ENCODE peak calls at places on chromosomes 11 and 22, in four cellular contexts. R is HepG2, X is GM12878, Q is SK-N-SH. J is an unnamed sample.

GRCh38 chr22:19912236-19912999 is 29.2 kb upstream of the COMT start:
- DNase-seq in X (no peak), Q (no peak), R (no peak), J (no peak)

GRCh38 chr22:37196539-37197450 is 8.7 kb upstream of the C1QTNF6 start:
- DNase-seq in X (no peak), Q (peak), R (peak), J (peak)

GRCh38 chr22:27129266-27129665 is 471.9 kb downstream of the MIAT start:
- DNase-seq in Q (no peak), R (no peak), X (no peak), J (peak)

GRCh38 chr11:77211040-77211451 is 83.0 kb downstream of the MYO7A start:
- DNase-seq in X (no peak), R (no peak), Q (peak), J (no peak)

GRCh38 chr11:133579165-133580031 is 47.1 kb upstream of the OPCML start:
- DNase-seq in X (no peak), R (no peak), Q (peak), J (no peak)

GRCh38 chr22:48893288-48894063 is 934.2 kb downstream of the BRD1 start:
- DNase-seq in R (no peak), X (no peak), Q (no peak), J (no peak)

GRCh38 chr11:70853103-70853830 is 399.1 kb downstream of the SHANK2 start:
- DNase-seq in Q (no peak), R (no peak), X (no peak), J (no peak)

GRCh38 chr11:12502041-12502440 is 124.7 kb downstream of the PARVA start:
- DNase-seq in X (no peak), R (no peak), Q (no peak), J (no peak)

GRCh38 chr11:282171-282570 is 4.0 kb downstream of the NLRP6 start:
- DNase-seq in X (no peak), Q (peak), R (no peak), J (no peak)
- TF ChIP-seq PBX3 in X (no peak), Q (no peak), R (no peak), J (no peak)

GRCh38 chr11:114102993-114103896 is 43.7 kb downstream of the ZBTB16 start:
- DNase-seq in Q (no peak), R (peak), X (no peak), J (no peak)

GRCh38 chr11:114109206-114110090 is 49.9 kb downstream of the ZBTB16 start:
- DNase-seq in Q (no peak), X (no peak), R (no peak), J (no peak)

GRCh38 chr11:114110123-114110522 is 50.6 kb downstream of the ZBTB16 start:
- DNase-seq in R (no peak), Q (no peak), X (no peak), J (no peak)

GRCh38 chr11:114108501-114109205 is 49.1 kb downstream of the ZBTB16 start:
- DNase-seq in R (no peak), X (no peak), Q (no peak), J (no peak)

GRCh38 chr11:114106986-114107385 is 47.5 kb downstream of the ZBTB16 start:
- DNase-seq in Q (no peak), R (no peak), X (no peak), J (no peak)
- TF ChIP-seq USF2 in Q (no peak), R (no peak), X (no peak), J (no peak)

GRCh38 chr11:128018692-128019091 is 568.7 kb downstream of the ETS1 start:
- DNase-seq in Q (no peak), R (no peak), X (no peak), J (no peak)

GRCh38 chr11:128022761-128023160 is 564.6 kb downstream of the ETS1 start:
- DNase-seq in X (no peak), R (no peak), Q (no peak), J (no peak)

GRCh38 chr11:128021304-128022006 is 565.9 kb downstream of the ETS1 start:
- DNase-seq in Q (peak), X (no peak), R (no peak), J (no peak)

GRCh38 chr11:128026596-128026995 is 560.8 kb downstream of the ETS1 start:
- DNase-seq in R (no peak), Q (no peak), X (no peak), J (peak)

DNA sequence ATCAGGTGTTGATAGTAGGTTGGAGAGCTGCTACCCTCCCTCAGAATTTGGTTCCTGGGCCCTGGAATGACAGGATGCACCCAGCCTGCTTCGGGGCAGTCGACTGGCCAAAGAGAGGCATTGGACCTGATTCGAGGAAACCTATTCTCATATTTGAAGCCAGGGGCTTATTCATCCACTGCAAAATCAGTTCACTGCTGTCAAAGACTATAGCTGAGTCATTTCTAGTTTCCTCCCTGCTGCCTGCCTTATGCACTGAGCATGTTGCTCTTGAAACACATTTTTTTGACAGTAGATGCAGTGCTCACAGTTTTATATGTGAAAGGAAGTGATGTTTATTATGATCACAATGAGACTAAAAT is 565.4 kb downstream of the ETS1 start:
- DNase-seq in Q (no peak), R (no peak), X (no peak), J (no peak)
- TF ChIP-seq PBX3 in Q (no peak), R (no peak), X (no peak), J (no peak)

GRCh38 chr11:1916132-1916985 is 3.1 kb upstream of the TNNT3 start:
- DNase-seq in Q (no peak), R (no peak), X (peak), J (no peak)
- TF ChIP-seq USF2 in Q (no peak), R (no peak), X (no peak), J (no peak)

GRCh38 chr11:40293655-40294342 is 1165.7 kb downstream of the LRRC4C start:
- DNase-seq in X (peak), R (peak), Q (peak), J (peak)
- TF ChIP-seq PBX3 in X (no peak), R (no peak), Q (no peak), J (no peak)

GRCh38 chr11:120517390-120518315 is 6.1 kb downstream of the GRIK4 start:
- DNase-seq in Q (no peak), X (no peak), R (no peak), J (no peak)

GRCh38 chr11:120518356-120518755 is 6.8 kb downstream of the GRIK4 start:
- DNase-seq in X (no peak), Q (no peak), R (no peak), J (no peak)

GRCh38 chr11:120514541-120515121 is 3.1 kb downstream of the GRIK4 start:
- DNase-seq in X (no peak), R (no peak), Q (no peak), J (no peak)

GRCh38 chr11:120515186-120515723 is 3.7 kb downstream of the GRIK4 start:
- DNase-seq in R (no peak), Q (no peak), X (no peak), J (no peak)

GRCh38 chr11:120516461-120517389 is 5.2 kb downstream of the GRIK4 start:
- DNase-seq in R (peak), Q (peak), X (no peak), J (no peak)
- TF ChIP-seq USF2 in R (no peak), Q (no peak), X (no peak), J (no peak)